ENCODE peak calls at places on chromosomes 4 and X, in four cellular contexts. U is AG09309, X is A549, M is osteoblast. B is an unnamed sample.

GRCh38 chrX:65688403-65688881 is 21.0 kb downstream of the MSN start:
- DNase-seq in U (no peak), X (no peak), M (no peak), B (no peak)

GRCh38 chrX:38803609-38804480 is 2.6 kb downstream of the MID1IP1 start:
- DNase-seq in U (no peak), X (peak), M (peak), B (peak)

GRCh38 chr4:37651781-37652377 is 34.3 kb downstream of the RELL1 start:
- DNase-seq in U (no peak), X (no peak), M (no peak), B (no peak)

GRCh38 chr4:89064848-89065247 is 7.9 kb upstream of the FAM13A start:
- DNase-seq in U (no peak), X (no peak), M (peak), B (no peak)

GRCh38 chr4:36027203-36027602 is 217.1 kb downstream of the ARAP2 start:
- DNase-seq in U (no peak), X (no peak), M (no peak), B (no peak)

GRCh38 chrX:21717802-21718201 is 40.1 kb downstream of the SMPX start:
- DNase-seq in U (no peak), X (no peak), M (no peak), B (no peak)

GRCh38 chrX:43349363-43349762 is 306.7 kb upstream of the MAOA start:
- DNase-seq in U (no peak), X (peak), M (no peak), B (peak)

GRCh38 chrX:101263766-101264165 is 27.4 kb downstream of the TAF7L start:
- DNase-seq in U (no peak), X (no peak), M (peak), B (no peak)

GRCh38 chrX:152575331-152575730 is 62.4 kb upstream of the GABRQ start:
- DNase-seq in U (no peak), X (no peak), M (no peak), B (no peak)

GRCh38 chrX:37047776-37048175 is 39.6 kb downstream of the FAM47C start:
- DNase-seq in U (no peak), X (no peak), M (no peak), B (no peak)

GRCh38 chr4:113899260-113900177 is 79.9 kb downstream of the ARSJ start:
- DNase-seq in U (no peak), X (no peak), M (no peak), B (no peak)

GRCh38 chr4:89539797-89540711 is 232.5 kb upstream of the GPRIN3 start:
- DNase-seq in U (no peak), X (no peak), M (no peak), B (no peak)

GRCh38 chrX:138128025-138128671 is 562.2 kb downstream of the ZIC3 start:
- DNase-seq in U (no peak), X (peak), M (no peak), B (peak)

GRCh38 chr4:183185018-183185417 is 86.0 kb downstream of the WWC2 start:
- DNase-seq in U (no peak), X (no peak), M (no peak), B (no peak)

GRCh38 chr4:123478859-123479345 is 82.3 kb downstream of the SPRY1 start:
- DNase-seq in U (peak), X (no peak), M (no peak), B (peak)

GRCh38 chr4:40888916-40889315 is 139.2 kb downstream of the NSUN7 start:
- DNase-seq in U (no peak), X (no peak), M (no peak), B (no peak)

GRCh38 chr4:10106421-10107039 is 10.1 kb downstream of the WDR1 start:
- DNase-seq in U (peak), X (peak), M (peak), B (peak)

GRCh38 chr4:31793907-31794306 is 1073.7 kb downstream of the PCDH7 start:
- DNase-seq in U (no peak), X (no peak), M (no peak), B (no peak)

GRCh38 chrX:30301977-30302376 is 7.2 kb downstream of the NR0B1 start:
- DNase-seq in U (no peak), X (no peak), M (no peak), B (no peak)

GRCh38 chr4:133969202-133969873 is 232.3 kb downstream of the PABPC4L start:
- DNase-seq in U (no peak), X (no peak), M (no peak), B (peak)

GRCh38 chr4:14552119-14552518 is 450.2 kb upstream of the CPEB2 start:
- DNase-seq in U (no peak), X (no peak), M (no peak), B (no peak)

GRCh38 chrX:152025656-152026440 is 51.4 kb upstream of the GABRE start:
- DNase-seq in U (no peak), X (no peak), M (no peak), B (no peak)

GRCh38 chr4:124537971-124538370 is 174.6 kb downstream of the ANKRD50 start:
- DNase-seq in U (no peak), X (no peak), M (no peak), B (no peak)

GRCh38 chrX:30910124-30910860 is 21.2 kb upstream of the TAB3 start:
- DNase-seq in U (no peak), X (no peak), M (no peak), B (no peak)

GRCh38 chr4:77104405-77105292 is 28.9 kb upstream of the CCNI start:
- DNase-seq in U (no peak), X (no peak), M (peak), B (peak)

GRCh38 chr4:121252224-121252806 is 88.2 kb upstream of the TNIP3 start:
- DNase-seq in U (peak), X (peak), M (peak), B (peak)

GRCh38 chr4:140358281-140358680 is 15.2 kb upstream of the SCOC start:
- DNase-seq in U (no peak), X (no peak), M (no peak), B (no peak)

GRCh38 chr4:4405358-4405962 is 18.6 kb downstream of the NSG1 start:
- DNase-seq in U (no peak), X (no peak), M (peak), B (no peak)

GRCh38 chr4:176566769-176567168 is 226.0 kb downstream of the VEGFC start:
- DNase-seq in U (no peak), X (no peak), M (no peak), B (no peak)

GRCh38 chr4:176563591-176563990 is 229.1 kb downstream of the VEGFC start:
- DNase-seq in U (no peak), X (no peak), M (no peak), B (no peak)

GRCh38 chr4:176565044-176565443 is 227.7 kb downstream of the VEGFC start:
- DNase-seq in U (no peak), X (no peak), M (no peak), B (no peak)

GRCh38 chr4:176575141-176575731 is 217.5 kb downstream of the VEGFC start:
- DNase-seq in U (no peak), X (no peak), M (peak), B (no peak)

GRCh38 chr4:176569301-176569700 is 223.4 kb downstream of the VEGFC start:
- DNase-seq in U (no peak), X (no peak), M (peak), B (no peak)
- TF ChIP-seq CTCF in U (peak), X (no peak), M (peak), B (no peak)

DNA sequence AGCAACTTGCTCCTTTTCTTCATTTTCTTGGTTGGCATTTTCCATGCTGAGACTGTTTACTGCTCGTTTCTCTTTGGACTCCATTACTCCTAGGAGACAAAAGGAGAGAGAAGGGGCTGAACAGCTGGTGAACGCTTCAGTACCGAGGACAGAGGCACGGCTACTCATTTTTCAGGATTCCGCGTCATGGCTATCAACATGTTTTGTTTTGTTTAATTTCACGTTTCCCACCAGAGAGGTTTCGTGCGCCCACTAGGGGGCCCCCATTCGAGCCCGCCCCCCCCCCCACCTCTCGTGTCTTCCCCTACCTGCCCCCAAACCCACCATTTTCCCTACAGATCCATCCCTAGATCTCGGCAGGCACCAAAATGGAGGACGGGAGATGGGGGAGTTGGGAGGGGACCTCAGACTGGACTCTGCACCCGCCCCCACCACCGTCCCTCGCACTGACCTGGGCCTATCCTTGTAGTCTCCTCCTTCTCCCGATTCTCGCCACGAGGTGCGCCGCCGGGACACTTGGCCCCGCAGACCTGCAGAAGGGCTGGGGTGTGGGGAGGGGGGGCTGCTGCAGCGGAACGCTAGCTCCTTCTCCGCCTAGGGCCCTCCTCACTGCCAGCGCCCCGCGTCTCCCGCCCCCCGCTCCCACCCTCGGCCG is 653 bp downstream of the BEX1 start:
- DNase-seq in U (no peak), X (no peak), M (no peak), B (no peak)
- TF ChIP-seq CTCF in U (no peak), X (no peak), M (no peak), B (no peak)

DNA sequence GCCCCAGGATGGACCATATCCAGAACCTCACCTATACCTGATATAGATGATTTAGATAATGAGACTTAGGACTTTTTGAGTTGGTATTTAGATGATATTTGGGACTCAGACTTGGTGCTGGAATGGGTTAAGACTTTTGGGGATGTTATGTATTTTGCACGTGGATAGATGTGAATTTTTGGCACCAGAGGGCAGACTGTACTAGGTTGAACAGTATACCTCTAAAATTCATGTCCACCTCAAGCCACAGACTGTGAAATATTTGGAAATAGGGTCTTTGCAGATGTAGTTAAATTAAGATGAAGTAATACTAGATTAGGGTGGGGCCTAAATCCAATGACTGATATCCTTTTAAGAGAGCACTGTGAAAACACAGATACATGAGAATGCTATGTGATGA is 15.6 kb downstream of the RBM41 start:
- DNase-seq in U (no peak), X (no peak), M (no peak), B (peak)
- TF ChIP-seq CTCF in U (peak), X (peak), M (peak), B (no peak)

DNA sequence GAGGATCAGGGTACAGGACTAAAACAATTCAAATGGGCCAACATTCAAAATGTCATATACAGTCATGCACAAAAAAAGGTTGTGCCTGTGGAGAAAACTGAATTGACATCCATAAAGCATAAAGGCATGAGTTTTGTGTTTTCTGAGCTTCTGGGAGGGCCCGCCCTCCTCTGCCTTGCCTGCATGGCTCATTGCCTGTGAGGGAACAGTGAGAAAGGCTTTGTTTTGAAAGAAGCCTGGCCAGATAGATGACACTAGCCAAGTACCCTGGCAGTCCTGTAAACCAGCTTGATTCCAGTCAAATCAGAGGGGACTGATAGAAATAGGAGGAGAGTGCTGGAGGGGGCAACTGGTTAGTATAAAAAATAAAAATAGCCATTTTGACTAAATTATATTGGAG is 194.3 kb downstream of the KIT start:
- DNase-seq in U (no peak), X (no peak), M (no peak), B (no peak)
- TF ChIP-seq CTCF in U (no peak), X (no peak), M (no peak), B (no peak)

GRCh38 chr4:177579649-177580048 is 137.4 kb upstream of the AGA start:
- DNase-seq in U (no peak), X (no peak), M (no peak), B (no peak)
- TF ChIP-seq CTCF in U (no peak), X (peak), M (no peak), B (no peak)

DNA sequence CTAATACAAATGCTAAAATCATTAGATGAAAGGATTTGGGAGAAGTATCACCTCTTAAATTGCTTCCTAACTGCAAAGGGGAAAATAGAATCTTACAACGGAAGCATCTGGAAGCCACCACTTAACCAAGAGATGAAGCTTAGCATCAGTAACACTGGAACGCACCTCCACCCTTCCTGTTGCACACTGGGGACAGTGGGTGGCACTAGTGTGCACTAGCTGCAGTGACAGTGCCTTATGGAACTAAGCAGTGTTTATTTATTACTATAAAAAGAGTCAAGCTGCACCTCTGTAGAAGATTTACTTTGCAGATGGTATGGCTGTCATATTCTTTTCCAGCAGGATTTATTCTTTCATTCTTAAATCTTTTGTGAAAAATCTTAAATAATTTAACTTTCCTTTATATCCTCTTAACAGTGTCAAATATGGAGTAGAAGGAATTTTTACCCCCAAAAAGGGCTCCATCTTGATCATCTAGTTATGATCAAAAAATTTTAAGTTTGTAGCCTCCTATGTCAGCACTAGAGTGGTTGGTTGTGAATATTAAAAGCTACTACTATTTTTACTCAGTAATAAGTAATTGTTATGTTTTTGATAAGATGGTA is 76.7 kb downstream of the SCD5 start:
- DNase-seq in U (no peak), X (no peak), M (no peak), B (peak)
- TF ChIP-seq CTCF in U (peak), X (peak), M (peak), B (no peak)

DNA sequence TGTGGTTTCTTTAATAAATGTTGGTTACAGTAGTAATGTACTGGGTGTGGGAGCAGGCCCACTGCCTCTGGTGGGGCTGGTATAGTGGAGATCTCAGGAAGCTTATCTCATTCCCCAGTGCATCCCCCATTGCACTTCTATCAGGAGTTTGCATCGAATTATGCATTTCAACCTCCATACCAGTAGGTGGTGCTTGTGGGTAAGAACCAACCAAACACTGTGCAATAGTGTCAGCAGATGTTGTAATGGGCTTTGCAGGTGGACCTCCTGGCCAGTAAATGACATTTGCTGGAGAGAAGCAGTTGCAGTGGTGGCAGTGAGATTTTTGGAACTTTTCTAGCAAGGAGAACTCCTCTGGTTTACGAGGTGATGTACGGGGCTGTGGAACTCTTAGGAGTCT is 150.6 kb downstream of the POU3F4 start:
- DNase-seq in U (no peak), X (peak), M (no peak), B (no peak)
- TF ChIP-seq CTCF in U (peak), X (no peak), M (no peak), B (no peak)

GRCh38 chr4:126047114-126047513 is 732.4 kb downstream of the FAT4 start:
- DNase-seq in U (no peak), X (no peak), M (no peak), B (no peak)

GRCh38 chr4:126057371-126057770 is 742.6 kb downstream of the FAT4 start:
- DNase-seq in U (no peak), X (no peak), M (no peak), B (no peak)

GRCh38 chr4:126046081-126046614 is 731.4 kb downstream of the FAT4 start:
- DNase-seq in U (no peak), X (no peak), M (no peak), B (no peak)

GRCh38 chr4:126051709-126052424 is 737.1 kb downstream of the FAT4 start:
- DNase-seq in U (peak), X (no peak), M (no peak), B (no peak)
- TF ChIP-seq CTCF in U (no peak), X (no peak), M (no peak), B (no peak)

GRCh38 chrX:11678174-11678573 is 12.5 kb upstream of the ARHGAP6 start:
- DNase-seq in U (no peak), X (no peak), M (no peak), B (no peak)
- TF ChIP-seq CTCF in U (peak), X (no peak), M (peak), B (no peak)

DNA sequence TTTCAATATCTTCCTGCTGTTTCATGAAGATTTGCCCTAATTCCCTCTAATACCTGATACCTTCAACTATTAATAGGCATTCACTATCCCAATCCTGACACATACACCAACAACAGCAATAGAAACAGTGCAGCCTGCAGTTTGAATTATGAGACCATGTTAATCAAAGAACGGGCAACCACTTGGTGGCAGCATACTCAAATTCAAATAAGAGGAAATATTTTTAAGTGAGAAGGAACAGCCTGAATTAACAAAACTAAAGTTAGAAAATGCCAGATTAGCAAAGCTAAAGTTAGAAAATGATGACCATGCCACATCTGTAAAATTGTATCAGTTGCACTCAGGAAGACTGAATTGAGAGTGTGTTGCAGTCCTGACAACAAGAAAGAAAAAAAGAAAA is 204.9 kb downstream of the SMARCA1 start:
- DNase-seq in U (peak), X (peak), M (no peak), B (peak)
- TF ChIP-seq CTCF in U (peak), X (peak), M (peak), B (no peak)

B was measured in Calu3.